ENCODE peak calls at places on chromosome 11, in six cellular contexts. H, Q, I, C, O and P are unnamed samples.

GRCh38 chr11:112949781-112950575 is 11.2 kb upstream of the NCAM1 start:
- DNase-seq in H (no peak), Q (peak; percentile 48), I (no peak), C (peak; percentile 74), O (no peak), P (no peak)

GRCh38 chr11:114412946-114413345 is 12.5 kb downstream of the RBM7 start:
- DNase-seq in H (no peak), Q (no peak), I (no peak), C (no peak), O (no peak), P (no peak)

GRCh38 chr11:2687223-2687530 is 12.6 kb downstream of the KCNQ1OT1 start:
- DNase-seq in H (peak; percentile 35), Q (no peak), I (no peak), C (no peak), O (no peak), P (no peak)

GRCh38 chr11:13328276-13328675 is 50.7 kb downstream of the BMAL1 start:
- DNase-seq in H (no peak), Q (no peak), I (no peak), C (no peak), O (no peak), P (no peak)

GRCh38 chr11:47464479-47464878 is 15.5 kb upstream of the RAPSN start:
- DNase-seq in H (peak; percentile 30), Q (no peak), I (peak; percentile 68), C (no peak), O (no peak), P (no peak)

GRCh38 chr11:100515087-100515486 is 172.0 kb upstream of the ARHGAP42 start:
- DNase-seq in H (no peak), Q (no peak), I (peak; percentile 20), C (no peak), O (no peak), P (no peak)

GRCh38 chr11:21988477-21988876 is 204.4 kb upstream of the ANO5 start:
- DNase-seq in H (no peak), Q (no peak), I (peak; percentile 14), C (no peak), O (no peak), P (no peak)

GRCh38 chr11:57224537-57224936 is 12.5 kb downstream of the APLNR start:
- DNase-seq in H (no peak), Q (no peak), I (peak; percentile 36), C (no peak), O (no peak), P (no peak)

GRCh38 chr11:60951909-60952741 is at the start of gene SLC15A3:
- DNase-seq in H (peak; percentile 88), Q (peak; percentile 71), I (peak; percentile 51), C (peak; percentile 77), O (peak; percentile 33), P (peak; percentile 88)

GRCh38 chr11:106101797-106102196 is 24.3 kb downstream of the AASDHPPT start:
- DNase-seq in H (no peak), Q (no peak), I (peak; percentile 59), C (no peak), O (no peak), P (no peak)

GRCh38 chr11:46930089-46930488 is 6.5 kb upstream of the CSTPP1 start:
- DNase-seq in H (no peak), Q (no peak), I (peak; percentile 61), C (no peak), O (no peak), P (no peak)

GRCh38 chr11:128931661-128932060 is 11.0 kb downstream of the TP53AIP1 start:
- DNase-seq in H (no peak), Q (no peak), I (no peak), C (no peak), O (no peak), P (no peak)

GRCh38 chr11:74388678-74389327 is 9.4 kb downstream of the PGM2L1 start:
- DNase-seq in H (no peak), Q (no peak), I (peak; percentile 71), C (peak; percentile 37), O (peak; percentile 19), P (peak; percentile 50)

GRCh38 chr11:80188228-80188627 is 747.4 kb upstream of the TENM4 start:
- DNase-seq in H (no peak), Q (no peak), I (no peak), C (no peak), O (no peak), P (no peak)

GRCh38 chr11:91136631-91137030 is 913.8 kb upstream of the CHORDC1 start:
- DNase-seq in H (no peak), Q (no peak), I (peak; percentile 23), C (no peak), O (no peak), P (no peak)

GRCh38 chr11:116412118-116412889 is 360.5 kb downstream of the BUD13 start:
- DNase-seq in H (no peak), Q (no peak), I (no peak), C (no peak), O (no peak), P (no peak)

GRCh38 chr11:14537134-14537599 is 17.0 kb upstream of the PSMA1 start:
- DNase-seq in H (no peak), Q (no peak), I (peak; percentile 57), C (no peak), O (no peak), P (peak; percentile 67)

GRCh38 chr11:126514061-126514713 is 158.7 kb downstream of the ST3GAL4 start:
- DNase-seq in H (peak; percentile 41), Q (no peak), I (peak; percentile 6), C (no peak), O (no peak), P (no peak)

DNA sequence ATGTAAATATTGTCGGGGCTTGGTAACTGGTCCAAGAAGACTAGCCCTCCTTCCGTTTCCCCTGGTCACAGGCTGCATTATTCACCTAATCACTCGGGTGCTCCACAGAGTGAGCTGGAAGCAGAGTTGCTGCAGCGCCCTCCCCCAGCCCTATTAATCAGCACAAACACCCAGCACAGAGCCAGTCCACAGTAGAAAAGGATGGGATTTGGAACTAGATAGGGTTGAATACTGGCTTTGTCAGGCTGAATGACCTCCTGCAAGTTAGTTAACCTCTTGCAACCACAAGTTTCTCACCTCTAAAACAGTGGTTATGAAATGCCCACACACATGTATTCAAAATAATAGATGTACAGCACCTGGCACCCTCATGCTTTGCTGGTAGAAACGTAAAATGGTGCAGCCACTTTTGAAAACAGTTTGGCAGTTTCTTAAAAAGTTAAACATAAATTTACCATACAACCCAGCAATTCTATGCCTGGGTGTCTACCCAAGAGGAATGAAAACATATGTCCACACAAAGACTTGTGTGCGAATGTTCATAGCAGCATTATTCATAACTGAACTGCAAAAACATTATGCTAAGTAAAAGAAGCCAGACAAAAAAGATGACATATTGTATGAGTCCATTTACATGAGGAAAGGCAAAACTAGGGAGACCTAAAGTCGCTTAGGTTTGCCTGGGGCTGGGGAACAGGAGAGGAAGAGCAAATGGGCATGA is 31.7 kb upstream of the APLP2 start:
- DNase-seq in H (no peak), Q (no peak), I (peak; percentile 57), C (no peak), O (no peak), P (no peak)
- TF ChIP-seq CTCF in H (no peak), Q (no peak), I (no peak), C (no peak), O (no peak), P (no peak)

GRCh38 chr11:119493712-119494111 is 70.7 kb upstream of the THY1 start:
- DNase-seq in H (no peak), Q (no peak), I (peak; percentile 30), C (no peak), O (no peak), P (peak; percentile 39)

GRCh38 chr11:119490253-119491006 is 67.5 kb upstream of the THY1 start:
- DNase-seq in H (no peak), Q (no peak), I (no peak), C (peak; percentile 18), O (no peak), P (no peak)

GRCh38 chr11:119488256-119488995 is 65.5 kb upstream of the THY1 start:
- DNase-seq in H (no peak), Q (no peak), I (no peak), C (peak; percentile 7), O (no peak), P (no peak)

GRCh38 chr11:119489087-119489486 is 66.1 kb upstream of the THY1 start:
- DNase-seq in H (no peak), Q (no peak), I (no peak), C (no peak), O (no peak), P (no peak)

DNA sequence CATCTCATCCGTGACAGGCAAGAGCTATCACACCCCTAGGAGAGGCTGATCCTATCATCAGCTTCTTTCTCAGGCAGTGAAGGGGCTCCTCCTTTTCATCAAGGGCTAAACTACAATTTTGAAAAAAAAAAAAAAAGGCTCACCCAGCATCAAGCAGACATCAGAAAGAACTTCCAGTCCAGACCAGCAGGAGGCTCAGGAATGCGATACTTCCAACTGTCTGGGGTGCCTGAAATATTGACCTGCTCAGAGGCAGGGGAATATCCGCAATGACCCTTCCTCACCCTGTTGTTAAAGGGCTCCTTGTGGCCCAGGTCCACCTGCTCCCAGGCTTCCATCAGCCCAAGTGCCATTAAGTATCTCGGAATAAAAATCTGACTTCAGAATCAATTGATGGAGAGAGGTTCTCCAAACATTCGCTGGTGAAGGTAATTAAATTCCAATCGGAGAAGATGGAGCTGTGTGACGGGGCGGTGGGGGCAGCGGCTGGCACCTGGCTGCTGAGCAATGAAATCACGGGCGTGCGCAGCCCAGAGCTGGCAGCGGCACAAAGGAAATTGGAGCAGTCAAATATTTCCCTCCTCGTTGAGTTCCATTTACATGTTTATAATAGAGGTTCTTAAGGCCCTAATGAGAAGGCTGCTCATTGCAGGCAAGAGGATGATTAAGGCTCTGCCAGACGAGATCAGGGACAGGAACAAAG is 68.9 kb upstream of the THY1 start:
- DNase-seq in H (no peak), Q (no peak), I (peak; percentile 42), C (peak; percentile 9), O (no peak), P (no peak)
- TF ChIP-seq CTCF in H (no peak), Q (peak; percentile 18), I (peak; percentile 59), C (no peak), O (peak; percentile 12), P (no peak)

GRCh38 chr11:32858731-32859130 is 29.0 kb downstream of the PRRG4 start:
- DNase-seq in H (no peak), Q (no peak), I (no peak), C (no peak), O (no peak), P (no peak)
- TF ChIP-seq CTCF in H (no peak), Q (no peak), I (peak; percentile 20), C (no peak), O (no peak), P (no peak)

DNA sequence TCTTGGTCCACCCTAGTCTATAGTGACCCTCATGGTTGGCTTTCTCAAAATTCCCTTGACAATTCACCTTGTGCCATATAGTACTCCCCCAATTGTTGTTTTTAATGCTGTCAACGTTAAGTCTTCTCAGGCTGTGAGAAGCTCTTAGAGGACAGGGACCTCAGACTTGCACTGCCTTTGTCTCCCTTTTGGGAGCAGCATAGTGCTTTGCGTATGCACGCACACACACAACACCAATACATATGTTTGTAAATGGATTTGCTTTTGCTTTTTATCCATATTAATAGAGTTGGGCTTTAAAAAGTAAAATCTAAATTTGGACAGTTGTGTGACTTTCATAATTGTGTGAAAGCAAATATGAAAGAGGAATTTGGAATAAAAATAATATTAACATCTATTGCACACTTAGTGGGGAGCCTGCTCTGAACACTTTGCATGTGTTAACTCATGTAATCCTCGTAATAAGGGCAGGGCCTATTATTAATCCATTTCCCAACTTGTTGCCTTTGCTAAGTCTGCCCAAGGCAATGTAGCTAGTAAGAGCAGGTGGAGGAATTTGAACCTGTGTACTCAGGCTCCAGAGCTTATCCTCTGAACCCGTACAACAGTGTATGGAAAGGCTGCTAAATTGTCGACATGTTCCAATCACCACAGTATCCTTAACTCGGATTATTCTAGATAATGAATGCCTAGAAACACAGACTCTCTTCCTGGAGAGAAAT is 257.7 kb upstream of the NARS2 start:
- DNase-seq in H (no peak), Q (no peak), I (no peak), C (no peak), O (no peak), P (no peak)
- TF ChIP-seq CTCF in H (no peak), Q (no peak), I (no peak), C (no peak), O (no peak), P (no peak)

GRCh38 chr11:76237914-76238313 is 31.6 kb upstream of the WNT11 start:
- DNase-seq in H (no peak), Q (no peak), I (peak; percentile 42), C (no peak), O (no peak), P (no peak)
- TF ChIP-seq CTCF in H (peak; percentile 21), Q (no peak), I (no peak), C (no peak), O (no peak), P (no peak)